ENCODE peak calls at places on chromosomes 16 and 17, in five cellular contexts. One of them, this sample, is unnamed.

GRCh38 chr17:79815836-79816371 is 19.0 kb upstream of the CBX8 start:
- DNase-seq in K562: no peak
- DNase-seq in endothelial cell of umbilical vein: no peak
- DNase-seq in PC-3: no peak
- DNase-seq in fibroblast of lung: no peak
- DNase-seq in this sample: no peak

GRCh38 chr16:75244844-75245758 is 6.3 kb downstream of the BCAR1 start:
- DNase-seq in endothelial cell of umbilical vein: peak; percentile 94
- DNase-seq in fibroblast of lung: peak; percentile 99
- DNase-seq in PC-3: peak; percentile 94
- DNase-seq in K562: no peak
- DNase-seq in this sample: peak; percentile 93

GRCh38 chr16:74296120-74296464 is 522 bp upstream of the PSMD7 start:
- DNase-seq in PC-3: no peak
- DNase-seq in K562: no peak
- DNase-seq in fibroblast of lung: no peak
- DNase-seq in endothelial cell of umbilical vein: no peak
- DNase-seq in this sample: no peak

GRCh38 chr17:44007346-44008204 is 3.2 kb downstream of the NAGS start:
- DNase-seq in endothelial cell of umbilical vein: no peak
- DNase-seq in fibroblast of lung: no peak
- DNase-seq in K562: no peak
- DNase-seq in PC-3: peak; percentile 26
- DNase-seq in this sample: no peak

GRCh38 chr17:60082946-60083471 is 4.3 kb upstream of the HEATR6 start:
- DNase-seq in fibroblast of lung: no peak
- DNase-seq in PC-3: no peak
- DNase-seq in endothelial cell of umbilical vein: no peak
- DNase-seq in K562: no peak
- DNase-seq in this sample: no peak

GRCh38 chr17:79026345-79027273 is 2.6 kb downstream of the C1QTNF1 start:
- DNase-seq in PC-3: peak; percentile 95
- DNase-seq in K562: no peak
- DNase-seq in fibroblast of lung: peak; percentile 74
- DNase-seq in endothelial cell of umbilical vein: no peak
- DNase-seq in this sample: peak; percentile 73

GRCh38 chr16:830871-831570 is 30.5 kb upstream of the GNG13 start:
- DNase-seq in endothelial cell of umbilical vein: no peak
- DNase-seq in fibroblast of lung: no peak
- DNase-seq in K562: no peak
- DNase-seq in PC-3: no peak
- DNase-seq in this sample: no peak

GRCh38 chr16:50193594-50193993 is 40.5 kb downstream of the TENT4B start:
- DNase-seq in PC-3: no peak
- DNase-seq in K562: no peak
- DNase-seq in endothelial cell of umbilical vein: no peak
- DNase-seq in fibroblast of lung: no peak
- DNase-seq in this sample: no peak

GRCh38 chr16:48829361-48829760 is 219.4 kb upstream of the N4BP1 start:
- DNase-seq in PC-3: no peak
- DNase-seq in K562: no peak
- DNase-seq in fibroblast of lung: no peak
- DNase-seq in endothelial cell of umbilical vein: no peak
- DNase-seq in this sample: no peak

GRCh38 chr17:76585048-76585648 is 512 bp downstream of the ST6GALNAC2 start:
- DNase-seq in PC-3: no peak
- DNase-seq in endothelial cell of umbilical vein: no peak
- DNase-seq in K562: no peak
- DNase-seq in fibroblast of lung: no peak
- DNase-seq in this sample: no peak

GRCh38 chr17:80826955-80827645 is 164.5 kb upstream of the CHMP6 start:
- DNase-seq in fibroblast of lung: peak; percentile 98
- DNase-seq in PC-3: peak; percentile 96
- DNase-seq in K562: no peak
- DNase-seq in endothelial cell of umbilical vein: peak; percentile 95
- DNase-seq in this sample: peak; percentile 84

GRCh38 chr17:40827746-40828453 is 5.5 kb upstream of the KRT10 start:
- DNase-seq in K562: peak; percentile 95
- DNase-seq in fibroblast of lung: peak; percentile 16
- DNase-seq in PC-3: peak; percentile 52
- DNase-seq in endothelial cell of umbilical vein: no peak
- DNase-seq in this sample: no peak

DNA sequence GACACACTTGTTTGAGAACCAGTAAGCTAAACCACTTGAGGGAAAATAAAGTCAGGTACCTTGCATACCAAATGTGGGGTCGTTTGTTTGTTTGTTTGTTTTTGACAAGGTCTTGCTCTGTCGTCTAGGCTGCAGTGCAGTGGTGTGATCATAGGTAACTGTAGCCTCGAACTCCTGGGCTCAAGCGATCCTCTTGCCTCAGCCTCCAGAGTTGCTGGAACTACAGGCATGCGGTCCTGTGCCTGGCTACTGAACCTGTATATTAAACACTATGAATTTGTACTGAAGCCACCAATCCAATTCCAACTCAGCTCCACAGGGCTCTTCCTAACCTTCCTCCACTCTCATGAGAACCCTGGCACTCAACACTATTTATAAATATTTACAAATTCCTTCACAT is 51.9 kb downstream of the WWP2 start:
- DNase-seq in fibroblast of lung: no peak
- DNase-seq in endothelial cell of umbilical vein: no peak
- DNase-seq in PC-3: no peak
- DNase-seq in K562: no peak
- DNase-seq in this sample: no peak
- H3K4me2 ChIP-seq in fibroblast of lung: no peak overlapping the region
- H3K4me2 ChIP-seq in endothelial cell of umbilical vein: no peak overlapping the region
- H3K4me2 ChIP-seq in PC-3: no peak overlapping the region
- H3K4me2 ChIP-seq in K562: no peak overlapping the region
- H3K4me2 ChIP-seq in this sample: no peak overlapping the region

DNA sequence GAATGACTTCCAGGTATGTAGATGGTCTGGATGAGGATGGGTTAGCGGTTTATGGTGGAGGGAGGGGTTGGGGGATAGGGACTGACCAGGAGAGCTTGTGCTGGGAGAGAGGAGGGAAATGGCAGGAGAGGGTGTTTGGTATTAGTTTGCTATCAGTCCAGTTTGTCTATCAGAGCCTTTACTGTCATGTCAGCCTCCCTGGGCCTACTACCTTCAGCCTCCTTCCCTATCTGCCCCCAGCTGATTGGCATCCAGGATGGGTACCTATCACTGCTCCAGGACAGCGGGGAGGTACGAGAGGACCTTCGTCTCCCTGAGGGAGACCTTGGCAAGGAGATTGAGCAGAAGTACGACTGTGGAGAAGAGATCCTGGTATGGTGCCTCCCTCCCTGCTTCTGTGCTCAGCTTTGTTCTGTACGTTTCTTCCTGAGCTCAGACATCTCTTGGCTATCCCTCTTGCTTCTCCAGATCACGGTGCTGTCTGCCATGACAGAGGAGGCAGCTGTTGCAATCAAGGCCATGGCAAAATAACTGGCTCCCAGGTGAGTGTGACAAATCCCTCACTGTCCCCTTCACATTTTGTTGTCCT is 3.8 kb downstream of the EIF5A start:
- DNase-seq in K562: no peak
- DNase-seq in endothelial cell of umbilical vein: no peak
- DNase-seq in fibroblast of lung: no peak
- DNase-seq in PC-3: no peak
- DNase-seq in this sample: no peak
- H3K4me3 ChIP-seq in K562: no peak overlapping the region
- H3K4me3 ChIP-seq in endothelial cell of umbilical vein: no peak overlapping the region
- H3K4me3 ChIP-seq in fibroblast of lung: no peak overlapping the region
- H3K4me3 ChIP-seq in PC-3: no peak overlapping the region
- H3K4me3 ChIP-seq in this sample: no peak overlapping the region

GRCh38 chr16:27361987-27362386 is 40.0 kb upstream of the IL21R start:
- DNase-seq in K562: no peak
- DNase-seq in fibroblast of lung: no peak
- DNase-seq in endothelial cell of umbilical vein: no peak
- DNase-seq in PC-3: no peak
- DNase-seq in this sample: no peak

GRCh38 chr16:27363797-27364196 is 38.2 kb upstream of the IL21R start:
- DNase-seq in K562: no peak
- DNase-seq in PC-3: peak; percentile 61
- DNase-seq in fibroblast of lung: no peak
- DNase-seq in endothelial cell of umbilical vein: peak; percentile 20
- DNase-seq in this sample: peak; percentile 52

GRCh38 chr16:27362570-27363245 is 39.3 kb upstream of the IL21R start:
- DNase-seq in PC-3: no peak
- DNase-seq in fibroblast of lung: no peak
- DNase-seq in K562: no peak
- DNase-seq in endothelial cell of umbilical vein: no peak
- DNase-seq in this sample: no peak

GRCh38 chr16:27364493-27365141 is 37.4 kb upstream of the IL21R start:
- DNase-seq in PC-3: peak; percentile 79
- DNase-seq in endothelial cell of umbilical vein: no peak
- DNase-seq in fibroblast of lung: no peak
- DNase-seq in K562: no peak
- DNase-seq in this sample: peak; percentile 51

GRCh38 chr16:27363246-27363632 is 38.7 kb upstream of the IL21R start:
- DNase-seq in endothelial cell of umbilical vein: no peak
- DNase-seq in fibroblast of lung: no peak
- DNase-seq in PC-3: no peak
- DNase-seq in K562: no peak
- DNase-seq in this sample: no peak
- H3K4me2 ChIP-seq in endothelial cell of umbilical vein: no peak overlapping the region
- H3K4me2 ChIP-seq in fibroblast of lung: no peak overlapping the region
- H3K4me2 ChIP-seq in PC-3: no peak overlapping the region
- H3K4me2 ChIP-seq in K562: no peak overlapping the region
- H3K4me2 ChIP-seq in this sample: peak overlapping the region; percentile 42

DNA sequence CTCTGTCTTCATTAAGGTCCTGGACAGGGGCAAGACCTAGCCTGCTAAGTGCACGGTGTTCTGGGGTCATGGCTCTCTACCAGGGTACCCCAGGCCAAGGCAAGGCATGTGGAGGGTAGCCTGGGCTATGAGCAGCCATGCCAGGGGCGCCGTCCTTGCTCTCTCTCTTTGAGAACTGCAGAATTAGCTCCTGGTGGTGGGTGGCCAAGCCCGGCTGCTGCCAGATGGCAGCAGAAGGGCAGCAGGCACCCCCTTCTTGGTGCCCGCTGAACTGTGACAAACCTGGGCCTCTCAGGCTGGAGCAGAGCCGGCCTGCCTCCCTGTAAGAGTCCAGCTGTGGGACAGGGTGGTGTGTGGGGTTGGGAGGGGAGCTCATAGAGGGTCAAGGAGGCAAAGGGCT is 81.5 kb upstream of the SDK2 start:
- DNase-seq in PC-3: no peak
- DNase-seq in K562: no peak
- DNase-seq in endothelial cell of umbilical vein: no peak
- DNase-seq in fibroblast of lung: no peak
- DNase-seq in this sample: no peak
- H3K4me3 ChIP-seq in PC-3: no peak overlapping the region
- H3K4me3 ChIP-seq in K562: no peak overlapping the region
- H3K4me3 ChIP-seq in endothelial cell of umbilical vein: no peak overlapping the region
- H3K4me3 ChIP-seq in fibroblast of lung: no peak overlapping the region
- H3K4me3 ChIP-seq in this sample: no peak overlapping the region

GRCh38 chr16:66511615-66512500 is 38.1 kb downstream of the TK2 start:
- DNase-seq in PC-3: peak; percentile 90
- DNase-seq in endothelial cell of umbilical vein: peak; percentile 70
- DNase-seq in fibroblast of lung: peak; percentile 71
- DNase-seq in K562: peak; percentile 60
- DNase-seq in this sample: peak; percentile 77
- H3K4me2 ChIP-seq in PC-3: peak overlapping the region; percentile 85
- H3K4me2 ChIP-seq in endothelial cell of umbilical vein: no peak overlapping the region
- H3K4me2 ChIP-seq in fibroblast of lung: peak overlapping the region; percentile 18
- H3K4me2 ChIP-seq in K562: no peak overlapping the region
- H3K4me2 ChIP-seq in this sample: peak overlapping the region; percentile 86

DNA sequence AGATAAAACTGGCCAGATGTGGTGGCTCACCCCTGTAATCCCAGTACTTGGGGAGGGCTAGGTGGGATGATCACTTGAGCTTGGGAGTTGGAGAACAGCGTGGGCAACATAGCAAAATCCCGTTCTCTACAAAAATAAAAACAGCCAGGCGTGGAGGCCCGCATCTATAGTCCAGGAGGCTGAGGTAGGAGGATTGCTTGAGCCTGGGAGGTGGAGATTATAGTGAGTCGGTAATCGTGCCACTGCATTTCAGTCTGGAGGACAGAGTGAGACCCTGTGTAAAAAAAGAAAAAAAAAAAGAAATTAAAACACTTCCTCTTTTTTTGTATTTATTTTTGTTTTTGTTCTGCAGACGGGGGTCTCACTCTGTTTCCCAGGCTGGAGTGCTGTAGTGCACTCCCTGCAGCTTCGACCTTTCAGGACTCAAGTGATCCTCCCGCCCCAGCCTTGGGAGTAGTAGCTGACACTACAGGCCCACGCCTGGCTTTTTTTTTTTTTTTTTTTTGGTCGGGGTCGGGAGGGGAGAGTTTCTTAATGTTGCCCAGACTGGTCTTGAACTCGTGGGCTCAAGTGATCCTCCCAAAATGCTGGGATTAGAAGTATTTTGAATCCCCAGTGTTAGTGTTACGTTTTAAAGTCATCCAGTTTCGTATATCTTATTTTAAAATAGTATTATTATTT is 1.5 kb downstream of the IST1 start:
- DNase-seq in fibroblast of lung: no peak
- DNase-seq in endothelial cell of umbilical vein: no peak
- DNase-seq in K562: peak; percentile 29
- DNase-seq in PC-3: no peak
- DNase-seq in this sample: no peak
- H3K4me3 ChIP-seq in fibroblast of lung: peak overlapping the region; percentile 88
- H3K4me3 ChIP-seq in endothelial cell of umbilical vein: peak overlapping the region; percentile 98
- H3K4me3 ChIP-seq in K562: peak overlapping the region; percentile 92
- H3K4me3 ChIP-seq in PC-3: peak overlapping the region; percentile 100
- H3K4me3 ChIP-seq in this sample: peak overlapping the region; percentile 100

GRCh38 chr17:10166181-10166935 is 32.0 kb downstream of the GAS7 start:
- DNase-seq in endothelial cell of umbilical vein: no peak
- DNase-seq in fibroblast of lung: no peak
- DNase-seq in PC-3: no peak
- DNase-seq in K562: no peak
- DNase-seq in this sample: no peak
- H3K4me2 ChIP-seq in endothelial cell of umbilical vein: no peak overlapping the region
- H3K4me2 ChIP-seq in fibroblast of lung: no peak overlapping the region
- H3K4me2 ChIP-seq in PC-3: no peak overlapping the region
- H3K4me2 ChIP-seq in K562: no peak overlapping the region
- H3K4me2 ChIP-seq in this sample: no peak overlapping the region

DNA sequence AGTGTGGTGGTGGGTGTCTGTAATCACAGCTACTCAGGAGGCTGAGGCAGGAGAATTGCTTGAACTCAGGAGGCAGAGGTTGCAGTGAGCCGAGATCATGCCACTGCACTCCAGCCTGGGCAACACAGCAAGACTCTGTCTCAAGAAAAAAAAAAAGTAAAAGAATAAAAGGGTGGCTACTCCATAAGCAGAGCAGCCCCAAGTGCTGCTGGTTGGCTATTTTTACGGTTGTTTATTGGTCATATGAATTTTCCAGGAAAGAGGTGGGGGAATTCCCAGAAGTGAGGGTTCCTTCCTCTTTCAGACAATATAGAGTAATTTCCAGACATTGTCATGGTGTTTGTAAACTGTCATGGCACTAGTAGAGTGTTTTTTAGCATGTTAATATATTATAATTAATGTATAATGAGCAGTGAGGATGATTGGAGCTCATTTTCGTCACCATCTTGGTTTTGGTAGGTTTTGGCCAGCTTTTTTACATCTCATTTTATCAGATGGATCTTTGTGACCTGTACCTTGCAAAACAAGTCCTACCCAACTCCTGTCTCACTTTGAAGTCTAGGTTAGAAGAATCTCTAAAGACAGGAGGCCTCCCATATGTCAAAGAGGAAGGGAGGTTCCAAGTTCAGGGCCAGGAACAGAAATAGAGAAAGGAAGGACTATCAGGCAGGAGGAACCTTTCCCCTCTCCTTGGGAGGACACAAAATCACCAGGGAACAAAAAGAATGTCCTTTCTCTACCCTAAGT is 39.1 kb downstream of the HOXB1 start:
- DNase-seq in fibroblast of lung: no peak
- DNase-seq in PC-3: no peak
- DNase-seq in K562: peak; percentile 88
- DNase-seq in endothelial cell of umbilical vein: peak; percentile 75
- DNase-seq in this sample: no peak
- H3K4me3 ChIP-seq in fibroblast of lung: no peak overlapping the region
- H3K4me3 ChIP-seq in PC-3: no peak overlapping the region
- H3K4me3 ChIP-seq in K562: no peak overlapping the region
- H3K4me3 ChIP-seq in endothelial cell of umbilical vein: no peak overlapping the region
- H3K4me3 ChIP-seq in this sample: no peak overlapping the region